ENCODE peak calls at places on chromosomes 4 and X, in ten cellular contexts. C is HAP-1; L is lower leg skin; P is A549; W is hepatocyte; D is CD8-positive, alpha-beta T cell; Q is astrocyte of the cerebellum; S is GM06990; X is naive thymus-derived CD4-positive, alpha-beta T cell; V is AG04450. E is an unnamed sample.

GRCh38 chrX:136608295-136608933 is 39.5 kb upstream of the CD40LG start:
- DNase-seq in V (no peak), X (peak; percentile 35), D (peak; percentile 59), P (no peak), C (peak; percentile 37), W (no peak), S (no peak), Q (no peak), L (peak; percentile 12), E (peak; percentile 30)

GRCh38 chr4:2843023-2843908 is at the start of gene ADD1:
- DNase-seq in S (peak; percentile 99), P (peak; percentile 89), Q (peak; percentile 66), L (peak; percentile 90), D (peak; percentile 84), C (peak; percentile 76), X (peak; percentile 100), W (peak; percentile 96), V (peak; percentile 86), E (peak; percentile 91)

GRCh38 chrX:22040184-22040583 is 8.1 kb downstream of the PHEX start:
- DNase-seq in X (no peak), L (no peak), P (no peak), D (no peak), V (no peak), Q (no peak), S (no peak), C (no peak), W (no peak), E (no peak)

GRCh38 chrX:54978448-54978847 is 15.5 kb downstream of the PFKFB1 start:
- DNase-seq in L (no peak), D (no peak), P (no peak), X (no peak), C (no peak), W (no peak), V (no peak), Q (no peak), S (no peak), E (no peak)

GRCh38 chrX:109537324-109537665 is 651 bp downstream of the NXT2 start:
- DNase-seq in V (peak; percentile 15), D (no peak), L (peak; percentile 39), S (no peak), X (no peak), P (no peak), W (peak; percentile 71), Q (peak; percentile 28), C (no peak), E (peak; percentile 83)

GRCh38 chr4:47213106-47213505 is 181.7 kb downstream of the GABRB1 start:
- DNase-seq in V (no peak), S (no peak), L (no peak), X (no peak), W (no peak), C (no peak), Q (no peak), P (no peak), D (no peak), E (peak; percentile 30)

GRCh38 chrX:132413459-132413858 is 75.4 kb downstream of the MBNL3 start:
- DNase-seq in S (no peak), D (no peak), X (no peak), W (peak; percentile 31), V (no peak), L (no peak), Q (no peak), C (no peak), P (no peak), E (no peak)

GRCh38 chr4:80279751-80280150 is 13.3 kb downstream of the FGF5 start:
- DNase-seq in L (no peak), S (no peak), V (no peak), C (no peak), Q (no peak), D (no peak), P (no peak), W (no peak), X (no peak), E (no peak)

GRCh38 chr4:42654606-42655005 is 2.3 kb downstream of the ATP8A1 start:
- DNase-seq in L (no peak), S (no peak), C (peak; percentile 10), Q (no peak), D (no peak), V (peak; percentile 4), X (peak; percentile 24), W (no peak), P (no peak), E (peak; percentile 90)

GRCh38 chr4:42656736-42656985 is 244 bp downstream of the ATP8A1 start:
- DNase-seq in W (no peak), C (no peak), V (no peak), L (no peak), P (no peak), Q (no peak), D (no peak), X (no peak), S (no peak), E (no peak)

GRCh38 chr4:42655248-42655647 is 1.7 kb downstream of the ATP8A1 start:
- DNase-seq in X (no peak), S (no peak), C (peak; percentile 11), L (no peak), V (no peak), Q (no peak), W (no peak), P (no peak), D (no peak), E (no peak)

GRCh38 chr4:42655921-42656735 is 777 bp downstream of the ATP8A1 start:
- DNase-seq in W (peak; percentile 37), X (peak; percentile 53), L (peak; percentile 29), P (peak; percentile 3), V (no peak), Q (no peak), S (peak; percentile 76), C (peak; percentile 34), D (peak; percentile 47), E (no peak)

DNA sequence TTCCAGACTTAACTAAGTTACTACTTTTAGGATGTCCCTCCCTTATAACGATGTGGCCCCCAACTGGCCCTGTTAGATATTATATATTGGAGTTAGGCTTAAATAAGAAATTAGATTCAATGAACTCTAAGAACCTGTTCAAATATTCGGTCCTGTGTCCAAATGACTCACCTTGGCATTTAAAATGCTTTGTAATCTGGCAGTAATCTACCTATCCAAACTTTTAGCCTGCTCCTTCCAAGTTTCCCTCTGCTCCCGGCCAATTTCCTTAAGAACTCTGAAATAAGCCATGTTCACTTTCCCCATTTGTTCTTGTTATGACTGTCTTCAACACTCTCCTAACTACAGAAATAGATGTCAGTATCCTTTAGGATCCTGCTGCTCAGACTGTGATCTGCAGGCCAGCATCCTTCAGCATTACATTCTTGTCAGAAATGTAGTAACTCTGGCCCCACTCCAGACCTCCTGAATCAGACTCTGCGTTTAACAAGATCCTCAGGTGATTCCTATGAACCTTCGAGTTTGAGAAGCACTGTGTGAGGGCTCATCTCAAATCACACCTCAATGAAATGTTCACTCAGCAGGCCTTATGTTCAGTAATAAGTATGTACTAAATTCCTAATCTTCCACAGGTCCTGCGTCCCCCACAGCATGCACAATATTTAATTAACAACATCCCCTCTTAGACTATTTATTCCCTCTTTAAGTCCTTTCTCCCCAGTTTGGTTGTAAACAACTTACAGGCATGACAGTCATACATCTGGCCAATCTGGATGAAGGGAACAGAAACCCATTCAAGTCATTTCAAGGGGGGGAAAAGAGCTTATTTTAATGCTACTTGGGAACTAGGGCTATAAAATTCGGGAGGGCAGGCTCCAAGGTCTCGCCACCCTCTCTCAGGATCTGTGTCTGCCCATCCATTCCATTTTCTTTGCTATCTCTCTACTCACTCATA is 3.0 kb downstream of the ATP8A1 start:
- DNase-seq in D (no peak), S (no peak), W (no peak), V (no peak), L (no peak), X (no peak), C (no peak), Q (no peak), P (no peak), E (peak; percentile 19)
- H3K4me3 ChIP-seq in D (peak overlapping the region; percentile 80), S (peak overlapping the region; percentile 92), W (no peak overlapping the region), V (no peak overlapping the region), L (no peak overlapping the region), X (no peak overlapping the region), C (no peak overlapping the region), Q (no peak overlapping the region), P (no peak overlapping the region), E (no peak overlapping the region)

GRCh38 chrX:118423558-118423957 is 72.1 kb upstream of the DOCK11 start:
- DNase-seq in L (no peak), S (peak; percentile 35), X (no peak), Q (no peak), C (no peak), P (no peak), V (no peak), D (no peak), W (no peak), E (no peak)

GRCh38 chrX:118420462-118420861 is 74.6 kb downstream of the WDR44 start:
- DNase-seq in L (no peak), W (peak; percentile 28), P (no peak), Q (peak; percentile 16), D (no peak), S (no peak), C (no peak), X (no peak), V (peak; percentile 1), E (peak; percentile 46)

GRCh38 chrX:118418811-118419251 is 72.9 kb downstream of the WDR44 start:
- DNase-seq in V (no peak), L (no peak), S (no peak), D (no peak), P (no peak), Q (no peak), C (no peak), W (no peak), X (no peak), E (no peak)
- H3K4me3 ChIP-seq in V (no peak overlapping the region), L (no peak overlapping the region), S (no peak overlapping the region), D (no peak overlapping the region), P (no peak overlapping the region), Q (no peak overlapping the region), C (no peak overlapping the region), W (no peak overlapping the region), X (no peak overlapping the region), E (no peak overlapping the region)

GRCh38 chr4:98653890-98654867 is 4.2 kb downstream of the TSPAN5 start:
- DNase-seq in C (no peak), X (no peak), P (peak; percentile 25), L (no peak), Q (peak; percentile 87), V (peak; percentile 91), D (no peak), S (no peak), W (no peak), E (peak; percentile 88)

GRCh38 chr4:98659106-98659592 is 738 bp upstream of the TSPAN5 start:
- DNase-seq in V (no peak), D (no peak), C (no peak), W (peak; percentile 29), P (peak; percentile 23), S (no peak), L (no peak), X (no peak), Q (no peak), E (peak; percentile 60)

GRCh38 chr4:98657531-98658286 is 702 bp downstream of the TSPAN5 start:
- DNase-seq in L (no peak), C (peak; percentile 45), X (peak; percentile 46), Q (no peak), P (peak; percentile 56), D (peak; percentile 32), W (peak; percentile 54), V (no peak), S (peak; percentile 12), E (peak; percentile 69)

GRCh38 chr4:98658287-98659105 is at the start of gene TSPAN5:
- DNase-seq in C (peak; percentile 69), L (peak; percentile 51), D (peak; percentile 76), S (peak; percentile 80), Q (no peak), V (no peak), X (peak; percentile 90), P (peak; percentile 52), W (peak; percentile 93), E (peak; percentile 63)

DNA sequence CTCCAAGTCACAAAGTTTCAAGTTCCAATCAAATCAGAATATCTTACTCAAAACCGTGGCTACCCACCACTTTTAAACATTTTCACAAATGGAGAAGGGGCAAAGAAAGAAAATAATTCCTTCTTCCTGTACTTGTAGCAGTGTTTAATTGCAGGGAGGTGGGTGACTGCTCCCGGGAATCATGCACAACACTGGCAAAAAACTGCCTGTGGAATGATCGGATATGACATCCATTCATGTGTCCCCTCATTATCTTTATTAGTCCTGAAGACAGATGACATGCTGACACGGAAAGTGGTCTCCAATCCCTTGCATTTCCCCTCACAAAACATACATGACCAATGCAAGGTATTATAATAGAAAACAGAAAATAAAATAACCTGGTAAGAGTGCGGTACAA is 2.0 kb downstream of the TSPAN5 start:
- DNase-seq in Q (no peak), L (no peak), X (no peak), P (no peak), D (no peak), C (no peak), V (no peak), S (no peak), W (no peak), E (no peak)
- H3K4me3 ChIP-seq in Q (peak overlapping the region; percentile 87), L (no peak overlapping the region), X (peak overlapping the region; percentile 61), P (no peak overlapping the region), D (no peak overlapping the region), C (no peak overlapping the region), V (peak overlapping the region; percentile 97), S (no peak overlapping the region), W (peak overlapping the region; percentile 98), E (peak overlapping the region; percentile 89)

DNA sequence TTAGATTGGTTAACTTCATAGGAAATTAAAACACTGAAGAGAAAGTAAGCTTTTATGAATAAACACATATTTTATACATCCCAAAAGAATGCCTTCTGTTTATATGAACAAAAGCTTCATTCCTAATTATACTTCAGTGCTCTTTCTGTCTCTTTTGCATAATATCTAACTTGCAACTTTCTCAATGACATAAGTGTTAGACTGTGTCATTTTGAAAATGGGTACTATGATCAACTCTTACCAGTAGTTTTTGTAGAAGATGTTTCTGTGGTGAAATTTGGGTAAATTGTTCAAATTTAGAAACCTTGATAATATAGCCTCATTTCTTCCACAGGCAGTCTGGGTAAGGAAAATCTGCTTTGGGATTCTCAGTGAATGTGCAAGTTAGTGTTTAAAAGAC is 991.4 kb downstream of the CCSER1 start:
- DNase-seq in Q (no peak), P (no peak), X (no peak), C (no peak), S (no peak), V (no peak), D (no peak), L (no peak), W (no peak), E (no peak)
- H3K4me3 ChIP-seq in Q (no peak overlapping the region), P (no peak overlapping the region), X (no peak overlapping the region), C (no peak overlapping the region), S (no peak overlapping the region), V (no peak overlapping the region), D (no peak overlapping the region), L (no peak overlapping the region), W (no peak overlapping the region), E (no peak overlapping the region)

E was measured in fibroblast of the aortic adventitia.